ENCODE peak calls at places on chromosomes 4 and X, in ten cellular contexts. P is AG04449; S is stimulated activated CD4-positive, alpha-beta T cell treated with anti-CD3 and anti-CD28 coated beads, Interleukin-4, amount 100 ng/mL, for 48 hours; D is amniotic epithelial cell; I is Right ventricle myocardium superior; U is upper lobe of left lung; Q is mammary epithelial cell; K is MCF 10A; J is NCI-H1092; Y is left lobe of liver. W is an unnamed sample.

GRCh38 chrX:47156611-47157520 is 11.8 kb downstream of the RBM10 start:
- DNase-seq in S (no peak), I (no peak), D (peak; percentile 66), Q (no peak), U (no peak), K (no peak), Y (no peak), P (no peak), J (no peak), W (no peak)

GRCh38 chrX:17559728-17560379 is 177.4 kb upstream of the SCML1 start:
- DNase-seq in J (no peak), Q (peak; percentile 78), I (no peak), P (no peak), D (no peak), U (no peak), S (no peak), K (peak; percentile 82), Y (no peak), W (no peak)

GRCh38 chr4:57110635-57111546 is 706 bp upstream of the IGFBP7 start:
- DNase-seq in K (no peak), D (peak; percentile 79), U (peak; percentile 3), I (peak; percentile 65), S (no peak), Q (peak; percentile 64), Y (peak; percentile 46), J (no peak), P (no peak), W (peak; percentile 95)

GRCh38 chr4:124030038-124030638 is 633.5 kb downstream of the SPRY1 start:
- DNase-seq in I (peak; percentile 52), P (no peak), Y (no peak), U (no peak), S (no peak), K (no peak), Q (no peak), J (no peak), D (no peak), W (no peak)

GRCh38 chr4:76856183-76856969 is 41.6 kb downstream of the SOWAHB start:
- DNase-seq in S (no peak), K (peak; percentile 26), U (no peak), D (peak; percentile 52), J (no peak), Q (no peak), P (peak; percentile 23), I (no peak), Y (peak; percentile 77), W (no peak)

GRCh38 chrX:69262036-69262905 is 97.0 kb upstream of the PJA1 start:
- DNase-seq in I (peak; percentile 43), Y (no peak), D (peak; percentile 82), P (no peak), Q (peak; percentile 42), K (peak; percentile 42), J (no peak), U (no peak), S (no peak), W (no peak)

GRCh38 chr4:158604369-158604768 is 67.3 kb downstream of the C4orf46 start:
- DNase-seq in Y (no peak), S (no peak), D (no peak), I (no peak), P (no peak), J (no peak), Q (no peak), U (no peak), K (no peak), W (no peak)

GRCh38 chr4:150495550-150495949 is 86.4 kb upstream of the MAB21L2 start:
- DNase-seq in U (no peak), P (no peak), D (no peak), J (no peak), S (no peak), Q (no peak), K (no peak), I (no peak), Y (no peak), W (no peak)

GRCh38 chrX:103774070-103774642 is 2.5 kb upstream of the PLP1 start:
- DNase-seq in K (peak; percentile 64), I (no peak), S (no peak), D (peak; percentile 44), U (no peak), P (no peak), Y (no peak), J (peak; percentile 9), Q (peak; percentile 32), W (no peak)

GRCh38 chr4:96149911-96150310 is 310.0 kb downstream of the PDHA2 start:
- DNase-seq in K (no peak), P (no peak), J (no peak), U (no peak), D (no peak), S (no peak), Q (no peak), Y (no peak), I (no peak), W (no peak)

GRCh38 chr4:138736362-138736761 is 279.2 kb upstream of the NOCT start:
- DNase-seq in Y (no peak), K (peak; percentile 38), P (no peak), I (no peak), D (peak; percentile 21), Q (peak; percentile 3), U (no peak), J (no peak), S (no peak), W (no peak)

GRCh38 chrX:48511561-48511960 is 2.8 kb downstream of the PORCN start:
- DNase-seq in J (no peak), P (no peak), D (no peak), Q (no peak), Y (no peak), K (no peak), U (no peak), S (no peak), I (no peak), W (no peak)

GRCh38 chrX:8738588-8739189 is 6.8 kb upstream of the ANOS1 start:
- DNase-seq in J (peak; percentile 35), Q (no peak), K (peak; percentile 52), S (no peak), Y (no peak), D (peak; percentile 30), I (no peak), P (no peak), U (no peak), W (no peak)

GRCh38 chr4:147944264-147944663 is 212.4 kb downstream of the ARHGAP10 start:
- DNase-seq in D (no peak), Q (no peak), I (no peak), U (no peak), S (no peak), Y (no peak), P (no peak), J (no peak), K (no peak), W (no peak)

GRCh38 chr4:55939437-55939836 is 9.3 kb upstream of the CEP135 start:
- DNase-seq in Q (no peak), D (no peak), I (no peak), P (no peak), U (no peak), J (no peak), Y (no peak), S (no peak), K (no peak), W (no peak)

GRCh38 chr4:76881375-76881774 is 16.6 kb downstream of the SOWAHB start:
- DNase-seq in Q (peak; percentile 71), I (no peak), Y (no peak), J (no peak), S (no peak), U (no peak), K (peak; percentile 40), D (no peak), P (no peak), W (no peak)

GRCh38 chr4:138845051-138845450 is 170.5 kb upstream of the NOCT start:
- DNase-seq in P (no peak), Q (no peak), Y (no peak), I (no peak), J (no peak), S (no peak), K (no peak), U (no peak), D (no peak), W (no peak)

GRCh38 chrX:151675121-151675746 is 20.0 kb upstream of the PRRG3 start:
- DNase-seq in P (no peak), I (no peak), U (no peak), D (no peak), K (no peak), Y (no peak), J (no peak), S (no peak), Q (no peak), W (no peak)

GRCh38 chr4:103171006-103171405 is 27.1 kb downstream of the CENPE start:
- DNase-seq in K (no peak), Q (no peak), I (no peak), U (no peak), D (peak; percentile 58), Y (no peak), P (no peak), J (no peak), S (no peak), W (no peak)

GRCh38 chr4:103091601-103092223 is 7.9 kb downstream of the BDH2 start:
- DNase-seq in P (no peak), Y (no peak), J (peak; percentile 47), U (no peak), I (no peak), S (no peak), D (peak; percentile 75), K (peak; percentile 67), Q (peak; percentile 63), W (peak; percentile 50)

GRCh38 chrX:150704030-150704613 is 10.9 kb downstream of the MTMR1 start:
- DNase-seq in D (peak; percentile 88), S (peak; percentile 19), Y (no peak), K (peak; percentile 20), I (no peak), P (peak; percentile 33), J (no peak), U (no peak), Q (peak; percentile 65), W (no peak)

W was measured in HL-60.